ENCODE peak calls at places on chromosomes 11 and 22, in four cellular contexts. R, U, C and O are unnamed samples.
A peak's percentile ranks its signal among the peaks of the same experiment; 100 is the strongest.

GRCh38 chr11:61148016-61148640 is 13.1 kb downstream of the VPS37C start:
- DNase-seq in R (no peak), U (no peak), C (no peak), O (no peak)

GRCh38 chr22:27124336-27125023 is 467.1 kb downstream of the MIAT start:
- DNase-seq in R (no peak), U (no peak), C (peak; percentile 81), O (peak; percentile 76)

GRCh38 chr11:124536520-124536919 is 6.9 kb downstream of the OR8B12 start:
- DNase-seq in R (peak; percentile 92), U (peak; percentile 91), C (peak; percentile 73), O (no peak)

GRCh38 chr11:41246399-41246745 is 213.1 kb downstream of the LRRC4C start:
- DNase-seq in R (no peak), U (no peak), C (no peak), O (no peak)

GRCh38 chr11:64165482-64165841 is 451 bp downstream of the MACROD1 start:
- DNase-seq in R (no peak), U (no peak), C (no peak), O (no peak)

GRCh38 chr11:123856444-123856843 is 29.0 kb downstream of the TMEM225 start:
- DNase-seq in R (peak; percentile 23), U (peak; percentile 41), C (no peak), O (no peak)

GRCh38 chr11:47924184-47924671 is 56.1 kb upstream of the PTPRJ start:
- DNase-seq in R (no peak), U (peak; percentile 84), C (no peak), O (no peak)

GRCh38 chr22:23835773-23836144 is 3.0 kb downstream of the DERL3 start:
- DNase-seq in R (no peak), U (no peak), C (peak; percentile 53), O (no peak)

GRCh38 chr22:23786752-23787599 is at the start of gene SMARCB1:
- DNase-seq in R (peak; percentile 91), U (peak; percentile 93), C (peak; percentile 97), O (peak; percentile 94)

GRCh38 chr11:68643576-68643975 is 40.8 kb upstream of the GAL start:
- DNase-seq in R (peak; percentile 36), U (peak; percentile 20), C (no peak), O (no peak)

GRCh38 chr11:120811731-120812130 is 212.2 kb upstream of the TBCEL start:
- DNase-seq in R (no peak), U (no peak), C (no peak), O (no peak)

GRCh38 chr11:68297812-68298658 is 14.4 kb upstream of the LRP5 start:
- DNase-seq in R (peak; percentile 68), U (peak; percentile 67), C (peak; percentile 85), O (no peak)

GRCh38 chr11:3169235-3169951 is 4.3 kb upstream of the OSBPL5 start:
- DNase-seq in R (peak; percentile 77), U (peak; percentile 72), C (peak; percentile 90), O (no peak)

GRCh38 chr11:35064114-35064800 is 74.7 kb upstream of the CD44 start:
- DNase-seq in R (no peak), U (no peak), C (no peak), O (no peak)

GRCh38 chr11:68418671-68419070 is 41.9 kb upstream of the PPP6R3 start:
- DNase-seq in R (no peak), U (no peak), C (no peak), O (no peak)

GRCh38 chr11:72617080-72617744 is 57.0 kb downstream of the PDE2A start:
- DNase-seq in R (peak; percentile 13), U (peak; percentile 18), C (no peak), O (no peak)

GRCh38 chr11:72069787-72070251 is 10.5 kb downstream of the NUMA1 start:
- DNase-seq in R (peak; percentile 81), U (peak; percentile 91), C (peak; percentile 92), O (peak; percentile 90)

GRCh38 chr22:44309137-44309536 is 3.6 kb downstream of the SHISAL1 start:
- DNase-seq in R (peak; percentile 91), U (peak; percentile 97), C (peak; percentile 70), O (no peak)

GRCh38 chr11:72684236-72684912 is 10.2 kb upstream of the PDE2A start:
- DNase-seq in R (peak; percentile 57), U (peak; percentile 71), C (peak; percentile 76), O (peak; percentile 83)

GRCh38 chr11:122209619-122210377 is 93.8 kb upstream of the BLID start:
- DNase-seq in R (peak; percentile 98), U (peak; percentile 97), C (peak; percentile 91), O (peak; percentile 84)

GRCh38 chr11:87879118-87879517 is 296.1 kb downstream of the RAB38 start:
- DNase-seq in R (peak; percentile 27), U (peak; percentile 59), C (no peak), O (no peak)

GRCh38 chr11:116703421-116703820 is 69.4 kb downstream of the BUD13 start:
- DNase-seq in R (peak; percentile 3), U (no peak), C (no peak), O (no peak)

GRCh38 chr11:102073253-102073652 is 26.0 kb downstream of the CFAP300 start:
- DNase-seq in R (no peak), U (no peak), C (no peak), O (no peak)

GRCh38 chr22:50725597-50725996 is 12.4 kb upstream of the ACR start:
- DNase-seq in R (no peak), U (no peak), C (no peak), O (no peak)

GRCh38 chr22:50523458-50523805 is 2.0 kb downstream of the SCO2 start:
- DNase-seq in R (no peak), U (no peak), C (no peak), O (no peak)

GRCh38 chr11:10456519-10456918 is 1.5 kb downstream of the AMPD3 start:
- DNase-seq in R (no peak), U (no peak), C (no peak), O (no peak)

GRCh38 chr11:623999-624704 is 603 bp downstream of the CDHR5 start:
- DNase-seq in R (no peak), U (no peak), C (peak; percentile 64), O (peak; percentile 69)

GRCh38 chr11:64522843-64523242 is 68.2 kb upstream of the SLC22A12 start:
- DNase-seq in R (no peak), U (no peak), C (no peak), O (no peak)

GRCh38 chr11:131922220-131922619 is 551.8 kb downstream of the NTM start:
- DNase-seq in R (no peak), U (no peak), C (no peak), O (no peak)

GRCh38 chr11:113446112-113446511 is 29.1 kb downstream of the DRD2 start:
- DNase-seq in R (peak; percentile 57), U (peak; percentile 50), C (no peak), O (no peak)

GRCh38 chr11:44596541-44597276 is 31.2 kb downstream of the CD82 start:
- DNase-seq in R (no peak), U (no peak), C (no peak), O (no peak)

GRCh38 chr11:95647805-95648379 is 141.7 kb downstream of the FAM76B start:
- DNase-seq in R (no peak), U (no peak), C (no peak), O (no peak)

GRCh38 chr22:32543020-32543357 is 68.4 kb downstream of the FBXO7 start:
- DNase-seq in R (no peak), U (no peak), C (no peak), O (no peak)

DNA sequence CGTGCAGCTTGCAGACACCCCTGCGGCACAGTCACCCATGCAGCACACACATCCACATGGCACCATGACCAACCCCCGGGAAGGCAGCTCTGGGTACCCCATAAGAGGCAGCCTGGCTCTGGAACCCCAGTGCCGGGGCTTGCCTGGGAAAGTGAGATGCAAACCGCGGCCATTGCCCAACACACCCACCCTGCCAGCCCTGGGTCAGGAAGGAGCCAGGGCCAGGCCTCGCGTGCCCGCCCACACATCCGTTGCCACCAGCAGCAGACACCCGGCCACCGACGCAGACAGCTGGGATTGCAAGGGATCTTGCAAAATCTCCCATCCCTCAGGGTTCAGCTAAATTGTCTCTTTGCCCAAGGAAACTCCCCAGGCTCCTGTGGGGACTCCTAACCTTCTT is 9.9 kb downstream of the CASTOR1 start:
- DNase-seq in R (no peak), U (no peak), C (peak; percentile 82), O (no peak)
- H3K4me3 ChIP-seq in R (no peak overlapping the region), U (no peak overlapping the region), C (no peak overlapping the region), O (no peak overlapping the region)

GRCh38 chr11:119118227-119118626 is 3.2 kb upstream of the HINFP start:
- DNase-seq in R (no peak), U (no peak), C (no peak), O (no peak)

GRCh38 chr11:119117004-119117706 is 4.2 kb upstream of the HINFP start:
- DNase-seq in R (no peak), U (no peak), C (no peak), O (peak; percentile 28)

GRCh38 chr11:119121811-119122124 is 388 bp downstream of the HINFP start:
- DNase-seq in R (no peak), U (no peak), C (no peak), O (no peak)

GRCh38 chr11:119121008-119121810 is at the start of gene HINFP:
- DNase-seq in R (peak; percentile 99), U (peak; percentile 99), C (peak; percentile 100), O (peak; percentile 100)

GRCh38 chr11:119120639-119121007 is 757 bp upstream of the HINFP start:
- DNase-seq in R (peak; percentile 28), U (no peak), C (no peak), O (no peak)
- H3K4me3 ChIP-seq in R (peak overlapping the region; percentile 71), U (peak overlapping the region; percentile 51), C (peak overlapping the region; percentile 85), O (peak overlapping the region; percentile 81)

DNA sequence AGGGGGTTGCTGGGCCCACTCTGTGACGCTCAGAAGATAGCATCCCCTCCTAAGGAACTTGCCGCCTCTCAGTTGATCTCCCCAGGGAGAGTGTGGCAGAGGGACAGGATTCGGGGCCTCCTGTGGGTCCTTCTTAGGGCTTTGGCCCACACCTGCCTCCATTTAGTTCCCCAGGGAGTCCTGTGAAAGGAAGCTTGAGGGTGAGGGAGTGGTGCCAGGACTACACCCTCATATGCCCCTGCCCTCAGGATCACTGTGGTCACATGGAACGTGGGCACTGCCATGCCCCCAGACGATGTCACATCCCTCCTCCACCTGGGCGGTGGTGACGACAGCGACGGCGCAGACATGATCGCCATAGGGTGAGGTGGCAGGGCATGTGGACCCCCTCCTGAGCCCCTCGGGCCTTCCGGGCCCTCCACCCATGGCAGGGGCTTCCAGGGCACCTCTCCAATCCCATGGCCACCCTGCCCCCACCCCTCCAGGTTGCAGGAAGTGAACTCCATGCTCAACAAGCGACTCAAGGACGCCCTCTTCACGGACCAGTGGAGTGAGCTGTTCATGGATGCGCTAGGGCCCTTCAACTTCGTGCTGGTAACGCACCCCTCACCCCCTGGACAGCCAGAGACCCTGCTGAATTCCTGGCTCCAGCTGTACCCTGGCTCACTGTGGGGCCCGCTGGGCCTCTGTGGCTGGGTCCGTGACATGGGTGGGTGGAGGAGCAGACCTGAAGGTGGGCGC is 3.5 kb downstream of the INPP5J start:
- DNase-seq in R (no peak), U (no peak), C (no peak), O (no peak)
- H3K4me3 ChIP-seq in R (no peak overlapping the region), U (no peak overlapping the region), C (no peak overlapping the region), O (no peak overlapping the region)

DNA sequence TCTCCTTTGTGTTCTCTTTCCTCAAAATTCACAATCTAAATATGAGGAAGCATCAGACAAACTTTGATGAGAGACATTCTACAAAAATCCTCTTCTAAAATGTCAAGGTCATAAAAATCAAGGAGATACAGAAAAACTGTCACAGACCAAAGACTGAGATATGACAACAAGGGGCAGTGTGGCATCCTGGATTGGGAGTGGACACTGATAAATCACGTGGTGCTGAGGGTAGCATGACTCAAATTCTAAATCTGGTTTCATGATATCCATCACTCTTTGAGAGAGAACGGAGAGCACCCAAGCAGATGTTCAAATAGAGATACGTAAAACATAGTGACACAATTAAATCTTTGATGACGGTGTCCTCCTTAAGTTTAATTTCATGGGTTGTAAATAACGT is 13.0 kb upstream of the CARD18 start:
- DNase-seq in R (no peak), U (peak; percentile 52), C (no peak), O (no peak)
- H3K4me3 ChIP-seq in R (no peak overlapping the region), U (no peak overlapping the region), C (no peak overlapping the region), O (no peak overlapping the region)